ENCODE peak calls at places on chromosomes 2 and 18, in nine cellular contexts. K, L, T, H, J, B, V, S and I are unnamed samples.

GRCh38 chr18:21740724-21741510 is at the start of gene MIB1:
- DNase-seq in K (no peak), S (peak), B (no peak), V (peak), T (peak), J (peak), L (peak), H (peak), I (no peak)

GRCh38 chr2:31008571-31009114 is 129.6 kb downstream of the GALNT14 start:
- DNase-seq in V (no peak), K (no peak), L (no peak), H (no peak), S (no peak), T (no peak), B (no peak), J (no peak), I (no peak)

GRCh38 chr2:10534514-10535250 is 86.6 kb upstream of the ODC1 start:
- DNase-seq in T (no peak), K (peak), L (no peak), J (no peak), B (no peak), H (no peak), V (no peak), S (no peak), I (no peak)

GRCh38 chr2:157497603-157498314 is 53.9 kb upstream of the CYTIP start:
- DNase-seq in B (no peak), L (peak), V (no peak), T (no peak), S (peak), H (no peak), J (peak), K (peak), I (no peak)

GRCh38 chr2:215920244-215921100 is 92.9 kb downstream of the MREG start:
- DNase-seq in S (peak), K (peak), T (peak), L (peak), H (no peak), B (peak), V (peak), J (peak), I (peak)

GRCh38 chr18:55038162-55038561 is 78.9 kb upstream of the CCDC68 start:
- DNase-seq in H (no peak), L (no peak), S (no peak), T (no peak), B (no peak), K (peak), J (no peak), V (no peak), I (no peak)

GRCh38 chr2:129061079-129061785 is 742.6 kb upstream of the HS6ST1 start:
- DNase-seq in B (no peak), S (no peak), V (no peak), K (peak), T (no peak), H (no peak), J (peak), L (no peak), I (peak)

GRCh38 chr2:46776687-46777327 is 138.8 kb downstream of the MCFD2 start:
- DNase-seq in H (no peak), T (peak), S (peak), L (no peak), J (peak), K (peak), B (peak), V (peak), I (peak)

GRCh38 chr2:47422016-47422415 is 19.1 kb downstream of the MSH2 start:
- DNase-seq in V (no peak), T (no peak), L (no peak), J (no peak), H (no peak), K (no peak), S (peak), B (no peak), I (peak)

GRCh38 chr2:99890616-99891259 is 251.7 kb downstream of the AFF3 start:
- DNase-seq in S (no peak), J (no peak), V (no peak), K (no peak), B (no peak), H (no peak), L (no peak), T (no peak), I (no peak)